ENCODE peak calls at places on chromosome 10, in four cellular contexts. One of them, this sample, is unnamed. For H3K27me3, the result is how much of the 10 kb centered on the place peaks cover.

GRCh38 chr10:8279598-8279997 is 225.1 kb downstream of the GATA3 start:
- DNase-seq in endodermal cell: no peak
- DNase-seq in heart left ventricle: no peak
- DNase-seq in GM23248: peak
- DNase-seq in this sample: no peak

GRCh38 chr10:87105725-87106124 is 10.7 kb downstream of the SHLD2 start:
- DNase-seq in heart left ventricle: no peak
- DNase-seq in endodermal cell: no peak
- DNase-seq in GM23248: no peak
- DNase-seq in this sample: no peak

GRCh38 chr10:71784679-71785272 is 11.5 kb upstream of the VSIR start:
- DNase-seq in endodermal cell: no peak
- DNase-seq in heart left ventricle: no peak
- DNase-seq in GM23248: no peak
- DNase-seq in this sample: no peak

GRCh38 chr10:30894221-30894620 is 137.4 kb downstream of the ZNF438 start:
- DNase-seq in endodermal cell: no peak
- DNase-seq in heart left ventricle: no peak
- DNase-seq in GM23248: no peak
- DNase-seq in this sample: no peak

GRCh38 chr10:56537984-56538383 is 176.9 kb upstream of the ZWINT start:
- DNase-seq in heart left ventricle: no peak
- DNase-seq in endodermal cell: no peak
- DNase-seq in GM23248: peak
- DNase-seq in this sample: no peak

GRCh38 chr10:24255115-24255895 is 46.4 kb downstream of the KIAA1217 start:
- DNase-seq in GM23248: peak
- DNase-seq in heart left ventricle: no peak
- DNase-seq in endodermal cell: peak
- DNase-seq in this sample: no peak

GRCh38 chr10:79318369-79318768 is 28.9 kb upstream of the PPIF start:
- DNase-seq in GM23248: no peak
- DNase-seq in heart left ventricle: no peak
- DNase-seq in endodermal cell: no peak
- DNase-seq in this sample: no peak

GRCh38 chr10:65110029-65110428 is 1588.8 kb downstream of the REEP3 start:
- DNase-seq in heart left ventricle: no peak
- DNase-seq in endodermal cell: no peak
- DNase-seq in GM23248: no peak
- DNase-seq in this sample: no peak

GRCh38 chr10:48976208-48976607 is 36.6 kb upstream of the LRRC18 start:
- DNase-seq in GM23248: peak
- DNase-seq in heart left ventricle: no peak
- DNase-seq in endodermal cell: peak
- DNase-seq in this sample: no peak

GRCh38 chr10:89213191-89213808 is 6.2 kb upstream of the CH25H start:
- DNase-seq in GM23248: peak
- DNase-seq in heart left ventricle: no peak
- DNase-seq in endodermal cell: no peak
- DNase-seq in this sample: no peak

GRCh38 chr10:125411724-125412123 is 251.4 kb upstream of the CTBP2 start:
- DNase-seq in GM23248: peak
- DNase-seq in heart left ventricle: no peak
- DNase-seq in endodermal cell: no peak
- DNase-seq in this sample: no peak

GRCh38 chr10:18545626-18546025 is 105.8 kb downstream of the NSUN6 start:
- DNase-seq in GM23248: peak
- DNase-seq in heart left ventricle: no peak
- DNase-seq in endodermal cell: no peak
- DNase-seq in this sample: no peak

GRCh38 chr10:52472406-52473146 is 158.5 kb downstream of the DKK1 start:
- DNase-seq in GM23248: no peak
- DNase-seq in heart left ventricle: no peak
- DNase-seq in endodermal cell: no peak
- DNase-seq in this sample: no peak

GRCh38 chr10:22620140-22620857 is 94.1 kb downstream of the PIP4K2A start:
- DNase-seq in endodermal cell: no peak
- DNase-seq in heart left ventricle: peak
- DNase-seq in GM23248: peak
- DNase-seq in this sample: no peak

GRCh38 chr10:128064615-128065580 is 61.3 kb downstream of the MKI67 start:
- DNase-seq in heart left ventricle: peak
- DNase-seq in endodermal cell: no peak
- DNase-seq in GM23248: peak
- DNase-seq in this sample: no peak

GRCh38 chr10:132532784-132533560 is 4.6 kb upstream of the INPP5A start:
- DNase-seq in GM23248: peak
- DNase-seq in endodermal cell: peak
- DNase-seq in heart left ventricle: no peak
- DNase-seq in this sample: no peak

GRCh38 chr10:76394707-76395042 is 963.3 kb downstream of the LRMDA start:
- DNase-seq in endodermal cell: no peak
- DNase-seq in GM23248: no peak
- DNase-seq in heart left ventricle: no peak
- DNase-seq in this sample: no peak

GRCh38 chr10:113320213-113320612 is 232.6 kb upstream of the HABP2 start:
- DNase-seq in endodermal cell: no peak
- DNase-seq in GM23248: no peak
- DNase-seq in heart left ventricle: no peak
- DNase-seq in this sample: no peak

GRCh38 chr10:98400482-98400881 is 14.5 kb downstream of the PYROXD2 start:
- DNase-seq in GM23248: peak
- DNase-seq in heart left ventricle: no peak
- DNase-seq in endodermal cell: no peak
- DNase-seq in this sample: no peak

GRCh38 chr10:19638173-19638872 is 177.9 kb upstream of the PLXDC2 start:
- DNase-seq in endodermal cell: no peak
- DNase-seq in heart left ventricle: peak
- DNase-seq in GM23248: peak
- DNase-seq in this sample: no peak

GRCh38 chr10:3395041-3395440 is 222.5 kb upstream of the PITRM1 start:
- DNase-seq in heart left ventricle: no peak
- DNase-seq in endodermal cell: no peak
- DNase-seq in GM23248: no peak
- DNase-seq in this sample: no peak

GRCh38 chr10:102394801-102395676 is 466 bp upstream of the NFKB2 start:
- DNase-seq in heart left ventricle: peak
- DNase-seq in GM23248: peak
- DNase-seq in endodermal cell: peak
- DNase-seq in this sample: peak

GRCh38 chr10:3699896-3700295 is 85.1 kb downstream of the KLF6 start:
- DNase-seq in endodermal cell: no peak
- DNase-seq in heart left ventricle: no peak
- DNase-seq in GM23248: no peak
- DNase-seq in this sample: no peak

GRCh38 chr10:47406548-47406869 is 22.4 kb upstream of the ZNF488 start:
- DNase-seq in heart left ventricle: no peak
- DNase-seq in GM23248: no peak
- DNase-seq in endodermal cell: no peak
- DNase-seq in this sample: peak

DNA sequence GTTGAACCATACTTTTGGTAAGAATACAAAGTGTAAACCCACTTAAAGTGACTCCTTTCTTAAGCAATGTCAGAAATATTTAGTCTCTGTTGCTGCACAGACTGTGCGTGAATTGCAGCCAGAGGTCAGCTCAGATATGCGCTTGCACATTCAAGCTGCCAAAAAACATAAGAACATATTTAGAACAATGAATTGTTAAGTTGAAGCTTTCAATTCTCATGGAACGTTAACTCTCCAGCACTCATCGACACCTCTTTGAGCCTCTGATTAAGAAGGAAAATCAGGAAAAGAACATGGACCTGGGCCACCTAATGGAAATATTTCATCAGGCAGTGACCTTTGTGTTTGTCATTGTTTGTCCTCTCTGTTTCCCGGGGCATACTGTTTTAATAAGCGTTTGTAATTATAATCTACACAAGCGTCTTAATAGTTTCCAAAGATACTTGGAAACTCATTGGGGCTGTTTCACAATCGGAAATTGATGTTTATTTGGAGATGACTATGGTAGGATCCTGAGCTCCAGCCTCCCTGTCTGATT is 193.0 kb upstream of the CELF2 start:
- DNase-seq in heart left ventricle: peak
- DNase-seq in endodermal cell: no peak
- DNase-seq in GM23248: peak
- DNase-seq in this sample: no peak
- H3K4me3 ChIP-seq in heart left ventricle: no peak
- H3K4me3 ChIP-seq in endodermal cell: no peak
- H3K4me3 ChIP-seq in GM23248: peak
- H3K4me3 ChIP-seq in this sample: no peak

GRCh38 chr10:29584436-29584835 is 50.3 kb downstream of the SVIL start:
- DNase-seq in endodermal cell: no peak
- DNase-seq in GM23248: no peak
- DNase-seq in heart left ventricle: no peak
- DNase-seq in this sample: no peak

GRCh38 chr10:29588640-29589421 is 45.9 kb downstream of the SVIL start:
- DNase-seq in GM23248: peak
- DNase-seq in heart left ventricle: no peak
- DNase-seq in endodermal cell: peak
- DNase-seq in this sample: no peak

GRCh38 chr10:29583674-29584073 is 51.1 kb downstream of the SVIL start:
- DNase-seq in endodermal cell: no peak
- DNase-seq in GM23248: no peak
- DNase-seq in heart left ventricle: no peak
- DNase-seq in this sample: no peak

GRCh38 chr10:29585488-29585976 is 49.2 kb downstream of the SVIL start:
- DNase-seq in GM23248: peak
- DNase-seq in heart left ventricle: peak
- DNase-seq in endodermal cell: peak
- DNase-seq in this sample: no peak

GRCh38 chr10:29586509-29586908 is 48.3 kb downstream of the SVIL start:
- DNase-seq in endodermal cell: no peak
- DNase-seq in heart left ventricle: no peak
- DNase-seq in GM23248: no peak
- DNase-seq in this sample: no peak
- H3K27ac ChIP-seq in endodermal cell: no peak
- H3K27ac ChIP-seq in heart left ventricle: peak
- H3K27ac ChIP-seq in GM23248: no peak
- H3K27ac ChIP-seq in this sample: no peak

DNA sequence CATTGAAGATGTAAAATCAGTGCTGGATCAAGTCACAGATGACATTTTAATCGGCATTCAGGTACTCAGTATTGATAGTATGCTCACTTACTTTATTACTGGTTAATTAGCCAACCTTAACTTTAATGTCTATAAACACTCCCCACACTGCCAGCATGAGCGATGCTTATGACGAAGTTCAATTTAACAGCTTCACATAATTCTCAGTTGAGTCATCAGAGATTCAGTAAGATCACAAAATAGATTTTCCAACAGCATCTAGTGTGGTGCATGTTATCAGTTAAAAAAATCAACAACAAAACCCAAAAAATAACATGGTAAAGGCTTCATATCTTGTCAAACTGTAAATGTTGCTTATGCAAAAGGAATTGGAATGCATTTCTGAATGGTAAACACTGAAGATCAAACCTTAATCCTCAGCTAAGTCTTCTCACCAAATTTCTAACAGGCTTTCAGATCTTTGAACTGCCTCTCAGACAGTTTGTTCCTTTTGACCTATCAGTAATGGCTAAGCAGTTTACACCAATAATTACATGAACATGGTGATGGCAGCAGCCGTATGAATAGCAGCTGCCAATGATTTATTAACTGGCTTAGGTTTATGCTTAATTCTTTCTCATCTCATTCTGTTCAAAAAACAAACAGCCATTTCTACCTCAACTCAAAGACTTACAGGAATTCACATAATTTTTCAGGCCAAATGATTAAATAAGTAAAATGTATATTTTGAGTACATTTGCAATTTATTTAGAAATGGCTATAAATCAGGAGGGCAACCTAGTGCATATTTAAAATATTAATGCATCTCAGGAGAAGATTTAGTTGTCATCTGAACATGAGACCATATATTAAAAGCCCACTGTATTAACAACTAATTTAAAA is 98.5 kb downstream of the CABCOCO1 start:
- DNase-seq in endodermal cell: no peak
- DNase-seq in GM23248: peak
- DNase-seq in heart left ventricle: no peak
- DNase-seq in this sample: no peak
- H3K27me3 ChIP-seq in endodermal cell: under half
- H3K27me3 ChIP-seq in GM23248: under half
- H3K27me3 ChIP-seq in heart left ventricle: under half
- H3K27me3 ChIP-seq in this sample: under half

GRCh38 chr10:118752401-118752800 is 2.4 kb downstream of the CACUL1 start:
- DNase-seq in GM23248: no peak
- DNase-seq in endodermal cell: no peak
- DNase-seq in heart left ventricle: no peak
- DNase-seq in this sample: no peak
- H3K4me3 ChIP-seq in GM23248: peak
- H3K4me3 ChIP-seq in endodermal cell: peak
- H3K4me3 ChIP-seq in heart left ventricle: peak
- H3K4me3 ChIP-seq in this sample: no peak

GRCh38 chr10:130360826-130361311 is 224.7 kb downstream of the GLRX3 start:
- DNase-seq in endodermal cell: no peak
- DNase-seq in GM23248: no peak
- DNase-seq in heart left ventricle: no peak
- DNase-seq in this sample: peak

GRCh38 chr10:130361351-130362105 is 225.3 kb downstream of the GLRX3 start:
- DNase-seq in GM23248: no peak
- DNase-seq in heart left ventricle: no peak
- DNase-seq in endodermal cell: no peak
- DNase-seq in this sample: no peak

GRCh38 chr10:130358981-130359650 is 222.9 kb downstream of the GLRX3 start:
- DNase-seq in GM23248: no peak
- DNase-seq in heart left ventricle: no peak
- DNase-seq in endodermal cell: no peak
- DNase-seq in this sample: no peak

GRCh38 chr10:130357951-130358350 is 221.8 kb downstream of the GLRX3 start:
- DNase-seq in endodermal cell: no peak
- DNase-seq in GM23248: no peak
- DNase-seq in heart left ventricle: peak
- DNase-seq in this sample: no peak

GRCh38 chr10:130359711-130360110 is 223.5 kb downstream of the GLRX3 start:
- DNase-seq in endodermal cell: no peak
- DNase-seq in heart left ventricle: no peak
- DNase-seq in GM23248: no peak
- DNase-seq in this sample: no peak
- H3K27ac ChIP-seq in endodermal cell: no peak
- H3K27ac ChIP-seq in heart left ventricle: no peak
- H3K27ac ChIP-seq in GM23248: no peak
- H3K27ac ChIP-seq in this sample: no peak

DNA sequence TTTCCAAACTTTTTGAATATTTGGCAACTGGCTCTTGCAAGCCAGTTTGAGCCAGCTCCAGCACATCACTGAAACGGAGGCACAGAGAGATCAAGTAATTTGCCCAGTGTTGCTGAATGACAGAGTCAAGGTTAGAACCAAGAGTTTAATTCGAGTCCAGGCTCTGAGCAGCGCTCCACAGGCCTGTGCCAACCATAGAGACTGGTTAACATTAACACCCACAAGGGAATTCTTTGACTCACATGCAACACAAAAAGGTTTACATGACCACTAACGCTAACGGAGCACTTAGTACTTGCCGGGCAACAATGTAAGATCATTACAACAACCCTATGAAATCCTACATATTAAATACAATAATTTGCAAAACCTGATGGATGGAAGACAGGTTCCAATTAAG is 1.5 kb downstream of the RGS10 start:
- DNase-seq in GM23248: peak
- DNase-seq in endodermal cell: no peak
- DNase-seq in heart left ventricle: no peak
- DNase-seq in this sample: no peak
- H3K27me3 ChIP-seq in GM23248: under half
- H3K27me3 ChIP-seq in endodermal cell: half or more
- H3K27me3 ChIP-seq in heart left ventricle: under half
- H3K27me3 ChIP-seq in this sample: under half

This sample was measured in pancreas.